ENCODE peak calls at places on chromosomes 12 and 14, in four cellular contexts. One of them, this sample, is unnamed. For H3K36me3 and H3K4me1, the result is how much of the 10 kb centered on the place peaks cover.

GRCh38 chr12:97160277-97160676 is 253.2 kb downstream of the NEDD1 start:
- DNase-seq in transverse colon: no peak
- DNase-seq in left ventricle myocardium inferior: no peak
- DNase-seq in OCI-LY7: no peak
- DNase-seq in this sample: no peak

GRCh38 chr12:88600272-88600671 is 20.0 kb upstream of the KITLG start:
- DNase-seq in transverse colon: no peak
- DNase-seq in left ventricle myocardium inferior: no peak
- DNase-seq in OCI-LY7: no peak
- DNase-seq in this sample: no peak

GRCh38 chr12:57175428-57176138 is 28.2 kb upstream of the LRP1-AS start:
- DNase-seq in transverse colon: peak
- DNase-seq in left ventricle myocardium inferior: peak
- DNase-seq in OCI-LY7: peak
- DNase-seq in this sample: peak

GRCh38 chr14:86038401-86038985 is 508.5 kb downstream of the FLRT2 start:
- DNase-seq in transverse colon: peak
- DNase-seq in left ventricle myocardium inferior: no peak
- DNase-seq in OCI-LY7: peak
- DNase-seq in this sample: no peak

GRCh38 chr14:28820677-28821076 is 54.1 kb downstream of the FOXG1 start:
- DNase-seq in transverse colon: no peak
- DNase-seq in left ventricle myocardium inferior: no peak
- DNase-seq in OCI-LY7: no peak
- DNase-seq in this sample: no peak

GRCh38 chr12:118714500-118714899 is 266.8 kb upstream of the SRRM4 start:
- DNase-seq in transverse colon: no peak
- DNase-seq in left ventricle myocardium inferior: no peak
- DNase-seq in OCI-LY7: no peak
- DNase-seq in this sample: no peak

GRCh38 chr12:111664961-111665865 is 20.5 kb downstream of the BRAP start:
- DNase-seq in transverse colon: no peak
- DNase-seq in left ventricle myocardium inferior: no peak
- DNase-seq in OCI-LY7: no peak
- DNase-seq in this sample: no peak

GRCh38 chr12:122866950-122867607 is 28.8 kb downstream of the VPS37B start:
- DNase-seq in transverse colon: no peak
- DNase-seq in left ventricle myocardium inferior: no peak
- DNase-seq in OCI-LY7: no peak
- DNase-seq in this sample: no peak

GRCh38 chr12:71935594-71935993 is 3.1 kb upstream of the TPH2 start:
- DNase-seq in transverse colon: no peak
- DNase-seq in left ventricle myocardium inferior: no peak
- DNase-seq in OCI-LY7: no peak
- DNase-seq in this sample: no peak

GRCh38 chr14:36091096-36091495 is 85.4 kb downstream of the PTCSC3 start:
- DNase-seq in transverse colon: no peak
- DNase-seq in left ventricle myocardium inferior: no peak
- DNase-seq in OCI-LY7: no peak
- DNase-seq in this sample: no peak

GRCh38 chr14:105097797-105098127 is 32.5 kb upstream of the GPR132 start:
- DNase-seq in transverse colon: no peak
- DNase-seq in left ventricle myocardium inferior: no peak
- DNase-seq in OCI-LY7: no peak
- DNase-seq in this sample: peak

GRCh38 chr12:31702047-31702446 is 26.8 kb downstream of the AMN1 start:
- DNase-seq in transverse colon: no peak
- DNase-seq in left ventricle myocardium inferior: no peak
- DNase-seq in OCI-LY7: no peak
- DNase-seq in this sample: no peak

GRCh38 chr12:112125250-112125999 is at the start of gene TRAFD1:
- DNase-seq in transverse colon: peak
- DNase-seq in left ventricle myocardium inferior: peak
- DNase-seq in OCI-LY7: peak
- DNase-seq in this sample: peak

GRCh38 chr14:53683229-53683628 is 273.4 kb downstream of the BMP4 start:
- DNase-seq in transverse colon: no peak
- DNase-seq in left ventricle myocardium inferior: no peak
- DNase-seq in OCI-LY7: no peak
- DNase-seq in this sample: no peak

GRCh38 chr14:57480044-57480443 is 13.6 kb downstream of the CCDC198 start:
- DNase-seq in transverse colon: no peak
- DNase-seq in left ventricle myocardium inferior: no peak
- DNase-seq in OCI-LY7: peak
- DNase-seq in this sample: no peak

GRCh38 chr12:85462888-85463287 is 182.9 kb downstream of the ALX1 start:
- DNase-seq in transverse colon: no peak
- DNase-seq in left ventricle myocardium inferior: no peak
- DNase-seq in OCI-LY7: no peak
- DNase-seq in this sample: no peak

GRCh38 chr12:42135264-42135814 is 9.3 kb downstream of the GXYLT1 start:
- DNase-seq in transverse colon: no peak
- DNase-seq in left ventricle myocardium inferior: no peak
- DNase-seq in OCI-LY7: no peak
- DNase-seq in this sample: no peak

GRCh38 chr12:114406326-114407033 is 536 bp upstream of the TBX5 start:
- DNase-seq in transverse colon: no peak
- DNase-seq in left ventricle myocardium inferior: no peak
- DNase-seq in OCI-LY7: no peak
- DNase-seq in this sample: no peak

GRCh38 chr14:47675489-47676300 is at the start of gene MDGA2:
- DNase-seq in transverse colon: no peak
- DNase-seq in left ventricle myocardium inferior: no peak
- DNase-seq in OCI-LY7: no peak
- DNase-seq in this sample: peak

GRCh38 chr12:712172-712863 is 40.1 kb upstream of the WNK1 start:
- DNase-seq in transverse colon: no peak
- DNase-seq in left ventricle myocardium inferior: no peak
- DNase-seq in OCI-LY7: no peak
- DNase-seq in this sample: no peak

GRCh38 chr14:67837011-67837624 is 17.5 kb downstream of the RAD51B start:
- DNase-seq in transverse colon: peak
- DNase-seq in left ventricle myocardium inferior: no peak
- DNase-seq in OCI-LY7: peak
- DNase-seq in this sample: no peak

GRCh38 chr14:68937790-68938514 is 41.1 kb downstream of the ACTN1 start:
- DNase-seq in transverse colon: peak
- DNase-seq in left ventricle myocardium inferior: peak
- DNase-seq in OCI-LY7: no peak
- DNase-seq in this sample: peak

GRCh38 chr14:35438910-35439713 is 34.6 kb upstream of the NFKBIA start:
- DNase-seq in transverse colon: no peak
- DNase-seq in left ventricle myocardium inferior: no peak
- DNase-seq in OCI-LY7: peak
- DNase-seq in this sample: no peak

GRCh38 chr12:78290606-78291345 is 460.1 kb downstream of the NAV3 start:
- DNase-seq in transverse colon: no peak
- DNase-seq in left ventricle myocardium inferior: no peak
- DNase-seq in OCI-LY7: no peak
- DNase-seq in this sample: no peak

GRCh38 chr14:100589071-100589759 is 2.0 kb upstream of the BEGAIN start:
- DNase-seq in transverse colon: no peak
- DNase-seq in left ventricle myocardium inferior: peak
- DNase-seq in OCI-LY7: no peak
- DNase-seq in this sample: peak

GRCh38 chr12:92062539-92063493 is 82.8 kb downstream of the BTG1 start:
- DNase-seq in transverse colon: no peak
- DNase-seq in left ventricle myocardium inferior: no peak
- DNase-seq in OCI-LY7: peak
- DNase-seq in this sample: no peak

GRCh38 chr12:92778525-92778924 is 75.7 kb downstream of the PLEKHG7 start:
- DNase-seq in transverse colon: no peak
- DNase-seq in left ventricle myocardium inferior: no peak
- DNase-seq in OCI-LY7: no peak
- DNase-seq in this sample: no peak

GRCh38 chr14:76073732-76074131 is 78.0 kb upstream of the GPATCH2L start:
- DNase-seq in transverse colon: no peak
- DNase-seq in left ventricle myocardium inferior: no peak
- DNase-seq in OCI-LY7: no peak
- DNase-seq in this sample: no peak

GRCh38 chr12:112198120-112198733 is 72.9 kb downstream of the TRAFD1 start:
- DNase-seq in transverse colon: peak
- DNase-seq in left ventricle myocardium inferior: no peak
- DNase-seq in OCI-LY7: peak
- DNase-seq in this sample: no peak

GRCh38 chr12:113880337-113880736 is 85.8 kb downstream of the RBM19 start:
- DNase-seq in transverse colon: no peak
- DNase-seq in left ventricle myocardium inferior: no peak
- DNase-seq in OCI-LY7: no peak
- DNase-seq in this sample: no peak

GRCh38 chr14:50846171-50846880 is 15.4 kb upstream of the NIN start:
- DNase-seq in transverse colon: no peak
- DNase-seq in left ventricle myocardium inferior: no peak
- DNase-seq in OCI-LY7: no peak
- DNase-seq in this sample: no peak

GRCh38 chr12:80445083-80445482 is 1.0 kb downstream of the PTPRQ start:
- DNase-seq in transverse colon: no peak
- DNase-seq in left ventricle myocardium inferior: no peak
- DNase-seq in OCI-LY7: no peak
- DNase-seq in this sample: no peak

DNA sequence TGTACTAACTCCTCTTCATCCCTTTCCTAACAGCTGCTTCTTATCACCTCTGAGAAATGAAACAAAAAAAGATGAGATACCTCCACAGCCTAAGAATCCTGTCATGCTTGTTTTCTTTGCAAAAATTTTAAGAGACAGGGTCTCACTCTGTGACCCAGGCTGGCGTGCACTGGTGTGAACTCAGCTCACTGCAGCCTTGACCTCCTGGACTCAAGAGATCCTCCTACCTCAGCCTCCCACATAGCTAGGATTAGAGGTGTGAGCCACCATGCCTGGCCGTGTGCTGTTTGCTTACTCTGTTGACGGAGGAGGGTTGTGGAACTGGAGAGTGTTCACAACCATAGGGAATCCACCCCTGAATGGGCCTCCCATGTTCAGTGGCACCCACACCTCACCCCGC is 16.2 kb downstream of the CSRNP2 start:
- DNase-seq in transverse colon: no peak
- DNase-seq in left ventricle myocardium inferior: no peak
- DNase-seq in OCI-LY7: no peak
- DNase-seq in this sample: no peak
- H3K36me3 ChIP-seq in transverse colon: under half
- H3K36me3 ChIP-seq in left ventricle myocardium inferior: half or more
- H3K36me3 ChIP-seq in OCI-LY7: half or more
- H3K36me3 ChIP-seq in this sample: under half

GRCh38 chr12:120015313-120015712 is 26.3 kb downstream of the BICDL1 start:
- DNase-seq in transverse colon: no peak
- DNase-seq in left ventricle myocardium inferior: no peak
- DNase-seq in OCI-LY7: no peak
- DNase-seq in this sample: no peak
- H3K4me1 ChIP-seq in transverse colon: under half
- H3K4me1 ChIP-seq in left ventricle myocardium inferior: under half
- H3K4me1 ChIP-seq in OCI-LY7: under half
- H3K4me1 ChIP-seq in this sample: under half

GRCh38 chr12:98594050-98594853 is 766 bp downstream of the SLC25A3 start:
- DNase-seq in transverse colon: peak
- DNase-seq in left ventricle myocardium inferior: peak
- DNase-seq in OCI-LY7: peak
- DNase-seq in this sample: peak
- H3K36me3 ChIP-seq in transverse colon: under half
- H3K36me3 ChIP-seq in left ventricle myocardium inferior: under half
- H3K36me3 ChIP-seq in OCI-LY7: half or more
- H3K36me3 ChIP-seq in this sample: under half

GRCh38 chr12:53219956-53220856 is 11.8 kb downstream of the RARG start:
- DNase-seq in transverse colon: peak
- DNase-seq in left ventricle myocardium inferior: peak
- DNase-seq in OCI-LY7: peak
- DNase-seq in this sample: peak

GRCh38 chr12:53222170-53223005 is 9.6 kb downstream of the RARG start:
- DNase-seq in transverse colon: no peak
- DNase-seq in left ventricle myocardium inferior: no peak
- DNase-seq in OCI-LY7: no peak
- DNase-seq in this sample: peak

GRCh38 chr12:53220857-53221202 is 11.2 kb downstream of the RARG start:
- DNase-seq in transverse colon: peak
- DNase-seq in left ventricle myocardium inferior: peak
- DNase-seq in OCI-LY7: peak
- DNase-seq in this sample: peak

GRCh38 chr12:53223006-53223305 is 9.1 kb downstream of the RARG start:
- DNase-seq in transverse colon: no peak
- DNase-seq in left ventricle myocardium inferior: no peak
- DNase-seq in OCI-LY7: no peak
- DNase-seq in this sample: peak

DNA sequence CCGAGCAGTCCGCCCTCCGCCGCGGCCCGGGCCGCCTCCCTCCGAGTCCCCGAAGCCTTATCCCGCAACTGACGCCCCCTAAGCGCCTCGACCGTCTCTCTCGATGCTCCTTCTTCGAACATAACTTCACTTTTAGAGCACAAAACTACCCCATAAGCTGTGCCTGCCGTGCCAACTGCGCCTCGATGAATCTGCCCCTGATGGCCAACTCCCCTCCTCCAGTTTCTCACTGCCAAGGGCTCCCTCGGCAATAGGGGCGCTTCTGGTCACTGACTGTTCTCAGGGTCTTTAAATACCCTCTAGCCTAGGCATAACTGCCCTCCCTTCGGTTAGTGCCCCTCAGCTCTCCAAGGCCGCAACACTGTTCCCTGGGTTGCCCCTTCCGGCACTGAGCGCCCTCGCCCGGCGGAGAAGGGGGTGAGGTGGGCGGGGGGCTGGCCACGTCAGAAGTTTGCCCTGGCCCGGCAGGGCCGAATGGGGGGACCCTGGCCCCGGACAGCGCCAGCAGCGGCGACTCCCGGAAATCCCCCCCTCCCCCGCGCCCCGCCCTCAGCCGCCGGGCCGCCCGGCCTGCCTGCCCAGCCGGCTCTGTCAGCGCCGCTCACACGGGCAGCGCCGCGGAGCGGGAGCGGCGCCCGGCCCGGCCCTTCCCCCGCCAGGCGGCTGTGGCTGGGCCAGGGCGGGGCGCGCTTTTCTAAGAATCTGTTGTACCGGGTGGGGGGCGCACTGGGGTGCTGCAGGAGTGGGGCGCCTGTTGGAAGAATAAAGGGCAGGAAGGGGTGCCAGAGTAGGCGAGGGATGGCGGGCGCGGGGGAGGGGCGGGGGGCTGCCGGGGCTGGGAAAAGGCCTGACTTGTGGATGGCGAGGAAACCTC is 10.6 kb downstream of the RARG start:
- DNase-seq in transverse colon: peak
- DNase-seq in left ventricle myocardium inferior: peak
- DNase-seq in OCI-LY7: peak
- DNase-seq in this sample: peak
- H3K4me1 ChIP-seq in transverse colon: half or more
- H3K4me1 ChIP-seq in left ventricle myocardium inferior: half or more
- H3K4me1 ChIP-seq in OCI-LY7: half or more
- H3K4me1 ChIP-seq in this sample: under half

DNA sequence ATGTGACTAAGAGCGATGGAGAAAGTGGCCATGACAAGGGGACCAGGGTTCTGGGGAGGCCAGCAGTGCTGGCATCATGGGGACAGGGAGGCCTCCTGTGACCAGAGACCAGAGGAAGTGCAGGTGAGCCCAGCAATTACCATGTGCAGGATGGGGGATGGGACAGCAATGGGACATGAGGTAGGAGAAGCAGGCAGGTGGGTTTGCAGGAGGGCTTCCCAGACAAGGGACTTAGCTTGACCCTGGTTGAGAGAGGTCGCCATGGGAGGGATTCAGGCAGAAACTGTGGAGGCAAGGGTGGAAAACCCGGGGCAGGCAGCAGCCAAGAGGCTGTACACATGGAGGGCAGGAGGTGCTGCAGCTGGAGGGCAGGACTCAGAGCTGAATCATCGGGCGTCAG is 36.4 kb downstream of the SFSWAP start:
- DNase-seq in transverse colon: no peak
- DNase-seq in left ventricle myocardium inferior: no peak
- DNase-seq in OCI-LY7: no peak
- DNase-seq in this sample: no peak
- H3K36me3 ChIP-seq in transverse colon: under half
- H3K36me3 ChIP-seq in left ventricle myocardium inferior: half or more
- H3K36me3 ChIP-seq in OCI-LY7: half or more
- H3K36me3 ChIP-seq in this sample: under half